ENCODE peak calls at places on chromosome 3, in seven cellular contexts. R, F, X, S, T, I and E are unnamed samples.

GRCh38 chr3:141308588-141309218 is 59.6 kb upstream of the ZBTB38 start:
- DNase-seq in R (peak; percentile 76), F (peak; percentile 88), X (no peak), S (peak; percentile 39), T (peak; percentile 47), I (peak; percentile 31), E (peak; percentile 63)

GRCh38 chr3:141825216-141826011 is 51.0 kb upstream of the ATP1B3 start:
- DNase-seq in R (no peak), F (no peak), X (no peak), S (no peak), T (no peak), I (no peak), E (no peak)

GRCh38 chr3:194852836-194853508 is 167.3 kb downstream of the FAM43A start:
- DNase-seq in R (no peak), F (no peak), X (peak; percentile 79), S (no peak), T (no peak), I (no peak), E (peak; percentile 74)

GRCh38 chr3:106029941-106030619 is 161.3 kb upstream of the CBLB start:
- DNase-seq in R (no peak), F (no peak), X (no peak), S (no peak), T (no peak), I (no peak), E (no peak)

GRCh38 chr3:42347928-42348327 is 62.5 kb downstream of the LYZL4 start:
- DNase-seq in R (no peak), F (no peak), X (no peak), S (no peak), T (no peak), I (no peak), E (no peak)

GRCh38 chr3:21747376-21747775 is 3.6 kb downstream of the ZNF385D start:
- DNase-seq in R (no peak), F (no peak), X (no peak), S (no peak), T (no peak), I (no peak), E (no peak)

GRCh38 chr3:9043063-9043462 is 79.8 kb upstream of the RAD18 start:
- DNase-seq in R (no peak), F (no peak), X (no peak), S (no peak), T (no peak), I (no peak), E (no peak)

GRCh38 chr3:103295974-103296570 is 861.3 kb downstream of the ZPLD1 start:
- DNase-seq in R (no peak), F (no peak), X (no peak), S (no peak), T (no peak), I (no peak), E (no peak)

GRCh38 chr3:72810063-72810462 is 38.2 kb downstream of the SHQ1 start:
- DNase-seq in R (no peak), F (no peak), X (no peak), S (no peak), T (no peak), I (no peak), E (no peak)

GRCh38 chr3:62587579-62588031 is 214.3 kb upstream of the FEZF2 start:
- DNase-seq in R (no peak), F (no peak), X (no peak), S (no peak), T (no peak), I (no peak), E (no peak)

GRCh38 chr3:194091141-194091540 is 44.8 kb upstream of the HES1 start:
- DNase-seq in R (no peak), F (peak; percentile 41), X (no peak), S (no peak), T (no peak), I (no peak), E (no peak)

GRCh38 chr3:158057666-158058065 is 48.6 kb downstream of the SHOX2 start:
- DNase-seq in R (no peak), F (no peak), X (no peak), S (no peak), T (no peak), I (no peak), E (no peak)

GRCh38 chr3:194740859-194741486 is 55.3 kb downstream of the FAM43A start:
- DNase-seq in R (no peak), F (peak; percentile 44), X (no peak), S (no peak), T (no peak), I (no peak), E (no peak)

GRCh38 chr3:96836153-96836915 is 21.9 kb downstream of the EPHA6 start:
- DNase-seq in R (no peak), F (no peak), X (no peak), S (no peak), T (no peak), I (no peak), E (no peak)

GRCh38 chr3:43290961-43291360 is 4.6 kb downstream of the SNRK start:
- DNase-seq in R (no peak), F (no peak), X (no peak), S (no peak), T (no peak), I (no peak), E (no peak)

GRCh38 chr3:69088033-69088432 is 3.3 kb downstream of the ARL6IP5 start:
- DNase-seq in R (no peak), F (peak; percentile 19), X (no peak), S (no peak), T (no peak), I (no peak), E (no peak)
- H3K4me1 ChIP-seq in R (peaks cover 88% of the 10 kb centered on the region), F (peaks cover 58% of the 10 kb centered on the region), X (peaks cover 91% of the 10 kb centered on the region), S (peaks cover 62% of the 10 kb centered on the region), T (peaks cover 13% of the 10 kb centered on the region), I (peaks cover 86% of the 10 kb centered on the region), E (peaks cover 34% of the 10 kb centered on the region)

GRCh38 chr3:134607054-134608022 is 43.5 kb downstream of the KY start:
- DNase-seq in R (no peak), F (no peak), X (no peak), S (no peak), T (no peak), I (no peak), E (no peak)
- H3K27ac ChIP-seq in R (no peak overlapping the region), F (no peak overlapping the region), X (no peak overlapping the region), S (no peak overlapping the region), T (no peak overlapping the region), I (no peak overlapping the region), E (no peak overlapping the region)

DNA sequence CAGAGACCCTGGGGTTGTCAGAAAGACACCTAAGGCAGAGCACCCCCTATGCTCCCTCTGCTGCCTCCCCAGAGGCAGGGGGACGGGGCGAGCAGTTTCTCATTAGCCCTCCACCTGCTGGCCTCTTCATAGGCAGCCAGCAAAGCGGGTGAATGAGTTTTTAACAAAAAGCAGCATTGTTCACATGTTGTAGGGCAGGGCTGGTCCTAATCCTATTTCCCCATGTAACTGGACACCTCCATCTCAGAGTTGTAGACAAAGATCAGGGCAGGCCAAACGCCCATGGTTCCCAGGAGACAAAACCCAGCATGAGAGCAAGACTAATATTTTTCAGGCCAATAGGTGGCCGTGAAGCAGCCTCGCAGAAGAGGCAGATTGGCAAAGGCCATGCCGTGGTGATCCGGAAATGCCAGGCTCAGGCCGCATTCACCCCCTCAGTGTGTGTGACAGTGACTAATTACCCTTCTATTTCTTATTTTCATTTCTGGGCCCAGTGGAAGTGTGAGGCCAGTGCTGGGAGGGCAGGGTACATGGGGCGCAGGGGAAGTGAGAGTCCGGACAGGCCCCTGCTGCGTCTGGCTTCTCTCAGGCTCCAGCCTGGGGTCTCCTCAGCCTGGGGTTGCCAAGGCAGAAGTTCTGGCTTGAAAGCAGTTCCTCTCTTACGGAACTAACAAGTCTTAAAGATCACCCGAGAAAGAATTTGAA is 64.7 kb downstream of the BOC start:
- DNase-seq in R (peak; percentile 38), F (no peak), X (no peak), S (peak; percentile 26), T (peak; percentile 42), I (peak; percentile 60), E (peak; percentile 28)
- TF ChIP-seq POLR2A in R (no peak), F (no peak), X (no peak), S (no peak), T (no peak), I (peak; percentile 13), E (no peak)

DNA sequence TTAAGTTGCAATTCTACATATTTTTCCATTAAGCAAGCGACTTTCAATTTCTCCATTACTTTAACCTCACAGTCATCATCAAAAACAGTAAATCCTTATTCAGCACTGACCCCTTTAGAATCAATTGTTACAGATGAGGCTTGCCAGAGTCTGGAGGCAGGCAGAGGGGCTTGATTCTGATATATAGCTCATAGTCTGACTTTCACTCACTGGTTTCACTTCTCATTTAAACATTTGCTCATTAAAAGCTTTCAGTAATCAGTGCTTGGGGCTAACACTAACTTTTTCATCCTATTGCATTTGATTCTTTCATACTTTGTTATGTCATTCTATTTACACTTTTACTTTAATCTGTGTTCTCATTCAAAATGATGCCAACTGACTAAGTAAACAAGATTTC is 88.4 kb downstream of the PYDC2 start:
- DNase-seq in R (no peak), F (no peak), X (no peak), S (no peak), T (no peak), I (no peak), E (no peak)
- H3K4me1 ChIP-seq in R (no peaks in the 10 kb centered on the region), F (no peaks in the 10 kb centered on the region), X (no peaks in the 10 kb centered on the region), S (no peaks in the 10 kb centered on the region), T (no peaks in the 10 kb centered on the region), I (no peaks in the 10 kb centered on the region), E (no peaks in the 10 kb centered on the region)

DNA sequence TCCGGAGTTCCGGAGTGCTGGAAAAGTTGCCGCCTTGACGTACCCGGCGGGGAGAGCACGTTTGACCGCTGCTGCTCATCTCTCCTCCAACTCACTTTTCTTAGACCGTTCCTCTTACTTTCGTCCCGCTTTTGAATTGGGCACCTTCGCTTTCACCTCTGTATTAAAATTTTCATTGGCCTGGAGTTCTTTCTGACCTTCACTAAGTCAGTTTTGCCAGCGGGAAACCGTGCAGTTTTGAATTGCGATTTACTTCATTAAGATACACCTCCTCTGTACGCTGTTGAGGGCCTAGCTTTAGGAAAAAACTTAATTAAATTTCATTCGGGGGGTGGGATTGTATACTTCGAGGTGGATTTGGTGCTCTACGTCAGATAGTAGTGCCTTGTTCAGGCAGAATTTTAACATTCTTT is 1.3 kb downstream of the GMPS start:
- DNase-seq in R (no peak), F (no peak), X (no peak), S (no peak), T (no peak), I (no peak), E (no peak)
- H3K27ac ChIP-seq in R (peak overlapping the region; percentile 93), F (peak overlapping the region; percentile 95), X (peak overlapping the region; percentile 94), S (peak overlapping the region; percentile 98), T (peak overlapping the region; percentile 97), I (peak overlapping the region; percentile 94), E (peak overlapping the region; percentile 92)

DNA sequence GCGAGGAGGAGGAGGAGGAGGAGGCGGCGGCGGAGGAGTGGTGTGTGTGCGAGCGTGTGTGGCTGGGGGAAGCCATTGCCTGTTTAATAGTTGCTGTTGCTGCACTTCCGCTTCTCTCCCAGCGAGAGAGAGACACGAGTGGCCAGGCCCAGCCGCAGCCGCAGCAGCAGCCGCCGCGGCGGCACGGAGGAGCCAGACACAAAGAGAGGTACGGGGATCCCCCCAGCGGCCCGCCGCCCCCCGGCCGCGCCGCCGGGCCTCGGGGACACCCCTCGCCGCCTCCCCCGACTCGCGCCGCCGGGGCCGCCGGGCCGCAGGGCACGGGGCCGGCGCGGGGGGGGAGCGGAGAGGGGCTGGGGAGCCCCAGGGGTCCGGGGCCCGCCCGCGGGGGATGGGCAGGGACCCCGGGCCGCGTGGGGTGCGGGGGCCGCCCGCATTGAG is at the start of gene UBE2E1:
- DNase-seq in R (peak; percentile 67), F (peak; percentile 58), X (peak; percentile 96), S (peak; percentile 76), T (peak; percentile 72), I (peak; percentile 69), E (peak; percentile 61)
- TF ChIP-seq POLR2A in R (peak; percentile 63), F (peak; percentile 72), X (no peak), S (peak; percentile 46), T (no peak), I (peak; percentile 42), E (peak; percentile 50)